ENCODE peak calls at places on chromosomes 7 and 10, in four cellular contexts. N is HepG2, Q is K562, V is GM12878. E is an unnamed sample.

GRCh38 chr10:70756710-70757360 is 28.3 kb downstream of the TBATA start:
- DNase-seq in N (no peak), Q (no peak), V (no peak), E (no peak)

GRCh38 chr10:70053212-70053895 is 708 bp downstream of the MACROH2A2 start:
- DNase-seq in N (no peak), Q (no peak), V (no peak), E (no peak)

GRCh38 chr10:59960751-59961150 is 54.4 kb upstream of the CCDC6 start:
- DNase-seq in N (no peak), Q (no peak), V (no peak), E (no peak)

GRCh38 chr7:116354546-116355422 is 144.4 kb downstream of the TES start:
- DNase-seq in N (peak; percentile 12), Q (peak; percentile 27), V (no peak), E (peak; percentile 19)

GRCh38 chr10:110399163-110400094 is 94.7 kb upstream of the SMNDC1 start:
- DNase-seq in N (peak; percentile 79), Q (no peak), V (no peak), E (no peak)

GRCh38 chr7:153930681-153931080 is 121.5 kb upstream of the DPP6 start:
- DNase-seq in N (no peak), Q (no peak), V (no peak), E (no peak)

GRCh38 chr7:121006731-121007315 is 18.3 kb downstream of the CPED1 start:
- DNase-seq in N (no peak), Q (peak; percentile 69), V (no peak), E (no peak)

GRCh38 chr10:97270523-97271154 is 21.8 kb downstream of the ARHGAP19 start:
- DNase-seq in N (peak; percentile 26), Q (no peak), V (no peak), E (no peak)

GRCh38 chr7:7705316-7705715 is 13.1 kb downstream of the RPA3 start:
- DNase-seq in N (no peak), Q (no peak), V (no peak), E (no peak)

GRCh38 chr10:31096161-31096560 is 64.5 kb upstream of the ZNF438 start:
- DNase-seq in N (no peak), Q (no peak), V (no peak), E (no peak)

GRCh38 chr10:77545585-77545984 is 92.0 kb downstream of the KCNMA1 start:
- DNase-seq in N (no peak), Q (no peak), V (no peak), E (no peak)

GRCh38 chr7:33054261-33054964 is 8.2 kb downstream of the NT5C3A start:
- DNase-seq in N (no peak), Q (peak; percentile 22), V (no peak), E (no peak)

GRCh38 chr10:44398747-44399477 is 14.0 kb upstream of the CXCL12 start:
- DNase-seq in N (no peak), Q (no peak), V (no peak), E (no peak)

GRCh38 chr7:43637114-43637806 is 54.4 kb downstream of the STK17A start:
- DNase-seq in N (no peak), Q (no peak), V (no peak), E (no peak)

DNA sequence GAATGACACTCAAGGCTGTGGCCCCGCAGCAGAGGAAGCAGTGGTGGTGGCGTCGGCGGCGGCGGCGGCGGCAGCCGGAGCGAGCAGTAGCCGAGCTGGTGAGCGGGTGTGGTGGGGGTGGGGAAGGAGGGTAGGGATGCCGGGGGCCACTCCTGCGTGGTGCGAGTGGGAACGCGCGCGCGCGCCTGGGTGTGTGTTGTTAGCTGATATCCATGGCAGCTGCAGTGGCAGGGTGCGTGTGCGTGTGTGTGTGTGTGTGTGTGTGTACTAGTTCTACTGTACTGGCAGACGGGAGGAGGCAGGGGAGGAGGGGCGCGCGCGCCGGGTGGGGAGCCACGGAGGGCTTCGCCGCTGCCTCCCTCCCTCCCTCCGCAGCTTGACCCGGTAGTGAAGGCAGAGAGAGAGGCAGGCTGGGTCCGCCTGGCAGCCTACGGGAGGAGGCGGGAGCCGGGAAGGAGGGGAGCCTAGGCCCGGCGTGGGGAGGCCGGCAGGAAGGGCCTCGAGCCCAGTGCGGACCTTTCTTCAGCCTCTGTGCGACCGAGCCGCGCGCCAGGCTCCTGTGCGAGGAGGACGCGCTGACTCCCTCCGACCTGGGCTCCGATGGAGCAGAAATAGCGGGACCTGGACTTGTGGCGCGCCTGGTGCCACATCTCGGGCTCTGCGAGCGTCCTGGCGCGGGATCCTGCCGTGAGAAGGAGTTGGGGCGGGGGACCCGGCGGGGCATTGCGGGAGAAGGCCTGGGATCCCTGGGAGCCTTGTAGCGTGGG is at the start of gene MAGI2:
- DNase-seq in N (peak; percentile 41), Q (no peak), V (no peak), E (no peak)
- TF ChIP-seq HDAC6 in N (no peak), Q (no peak), V (no peak), E (no peak)

DNA sequence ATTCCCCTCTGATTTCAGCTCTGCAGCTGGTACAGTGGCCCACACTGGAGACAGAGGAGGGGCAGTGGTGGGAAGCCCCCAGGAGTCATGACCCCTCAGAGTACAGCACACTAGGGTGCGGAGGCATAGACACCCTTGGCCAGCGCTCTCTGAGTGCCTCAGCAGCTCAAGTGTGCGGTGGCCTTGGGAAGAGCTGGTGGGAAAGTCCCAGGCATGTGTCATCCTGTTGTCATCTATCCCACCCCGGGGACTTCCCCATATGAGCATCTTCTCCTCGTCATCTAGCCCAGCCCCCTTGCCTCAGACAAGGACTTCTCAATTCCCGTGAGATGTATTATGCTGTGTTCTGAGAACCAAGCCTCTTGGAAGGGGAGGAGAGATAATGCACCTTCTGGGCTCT is 15.6 kb upstream of the PPIF start:
- DNase-seq in N (no peak), Q (no peak), V (peak; percentile 81), E (no peak)
- TF ChIP-seq CTCF in N (no peak), Q (no peak), V (no peak), E (no peak)

DNA sequence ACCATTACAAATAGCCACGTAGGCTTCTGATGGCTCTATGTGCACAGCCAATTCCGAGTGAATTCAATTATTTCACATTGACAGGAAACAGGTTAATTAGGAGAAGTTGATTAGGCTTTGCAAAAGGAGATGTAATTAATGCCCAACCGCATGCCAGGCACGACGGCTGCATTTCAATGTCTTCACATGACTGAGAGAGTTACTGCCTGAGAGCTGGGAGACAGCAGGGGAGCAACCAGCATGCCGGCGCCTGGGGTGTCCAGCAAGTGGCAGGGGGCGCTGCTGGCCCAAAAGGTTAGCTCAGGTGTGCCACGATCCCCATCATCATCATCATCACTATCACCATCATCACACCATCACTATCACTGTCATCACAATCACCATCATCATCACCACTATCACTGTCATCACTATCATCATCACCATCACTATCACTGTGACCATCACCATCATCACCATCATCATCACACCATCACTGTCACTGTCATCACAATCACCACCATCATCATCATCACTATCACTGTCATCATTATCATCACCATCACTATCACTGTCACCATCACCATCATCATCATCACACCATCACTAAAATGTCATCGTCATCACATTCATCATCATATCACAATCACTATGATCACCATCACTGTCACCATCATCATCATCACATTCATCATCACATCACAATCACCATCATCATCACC is 30.2 kb downstream of the PWWP2B start:
- DNase-seq in N (no peak), Q (no peak), V (no peak), E (no peak)
- TF ChIP-seq HDAC6 in N (no peak), Q (no peak), V (no peak), E (no peak)

GRCh38 chr10:62816179-62817119 is at the start of gene EGR2:
- DNase-seq in N (peak; percentile 86), Q (peak; percentile 93), V (peak; percentile 92), E (peak; percentile 66)

GRCh38 chr10:62817120-62817762 is 1.1 kb upstream of the EGR2 start:
- DNase-seq in N (no peak), Q (peak; percentile 59), V (no peak), E (peak; percentile 59)

GRCh38 chr10:62818426-62819011 is 2.4 kb upstream of the EGR2 start:
- DNase-seq in N (no peak), Q (no peak), V (no peak), E (peak; percentile 81)

GRCh38 chr10:62817763-62818425 is 1.7 kb upstream of the EGR2 start:
- DNase-seq in N (peak; percentile 54), Q (peak; percentile 88), V (no peak), E (peak; percentile 73)

DNA sequence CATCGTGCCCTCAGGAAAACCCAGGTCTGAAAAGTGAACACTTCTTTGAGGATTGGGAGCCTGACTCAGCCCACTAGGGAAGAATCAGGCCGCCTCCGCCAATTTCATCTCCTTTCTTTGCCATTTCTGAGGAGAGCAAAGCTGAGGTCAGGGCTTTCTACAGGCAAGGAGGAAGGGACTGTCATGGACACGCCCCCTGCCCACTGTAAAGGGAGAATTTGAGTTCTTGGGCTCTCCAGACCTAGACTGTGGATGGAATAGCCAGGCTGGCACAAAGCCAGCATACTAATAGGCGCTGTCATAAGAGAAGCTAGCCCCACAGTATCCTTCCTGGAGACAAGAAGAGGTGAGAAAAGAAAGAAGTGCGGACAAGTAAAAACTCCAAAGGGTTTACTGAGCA is 3.4 kb upstream of the EGR2 start:
- DNase-seq in N (no peak), Q (peak; percentile 13), V (no peak), E (no peak)
- TF ChIP-seq CTCF in N (no peak), Q (no peak), V (no peak), E (no peak)

GRCh38 chr7:105827106-105827870 is 49.1 kb downstream of the ATXN7L1 start:
- DNase-seq in N (peak; percentile 31), Q (no peak), V (no peak), E (no peak)

GRCh38 chr7:105828141-105828540 is 48.3 kb downstream of the ATXN7L1 start:
- DNase-seq in N (no peak), Q (no peak), V (no peak), E (no peak)

GRCh38 chr7:105829681-105830322 is 46.6 kb downstream of the ATXN7L1 start:
- DNase-seq in N (no peak), Q (no peak), V (no peak), E (no peak)

GRCh38 chr7:105822806-105823205 is 53.6 kb downstream of the ATXN7L1 start:
- DNase-seq in N (no peak), Q (no peak), V (no peak), E (no peak)

DNA sequence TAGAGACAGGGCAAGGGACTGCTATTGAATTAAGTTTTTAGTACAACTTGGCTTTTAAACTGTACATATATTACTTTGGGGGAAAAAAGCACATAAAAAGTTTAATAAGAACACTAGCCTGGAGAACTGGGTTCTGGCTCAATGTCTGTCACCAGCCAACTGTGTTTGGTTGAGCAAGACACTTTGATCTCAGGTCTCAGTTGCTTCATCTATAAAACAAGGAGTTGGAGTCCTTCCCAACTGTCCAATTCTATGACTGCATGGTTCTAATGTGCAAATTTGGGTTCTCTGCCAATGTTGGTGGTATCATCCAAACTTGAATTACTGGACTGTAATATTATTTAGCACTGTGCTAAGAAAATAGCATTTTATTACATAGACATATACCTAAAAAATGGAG is 50.3 kb downstream of the ATXN7L1 start:
- DNase-seq in N (no peak), Q (no peak), V (no peak), E (no peak)
- TF ChIP-seq HDAC6 in N (no peak), Q (no peak), V (no peak), E (no peak)

E was measured in H1.